ENCODE peak calls at places on chromosomes 4 and X, in five cellular contexts. S, K, W, B and A are unnamed samples.
A peak's percentile ranks its signal among the peaks of the same experiment; 100 is the strongest.

GRCh38 chr4:26916195-26916594 is 55.6 kb downstream of the STIM2 start:
- DNase-seq in W (no peak), K (no peak), S (no peak), B (no peak), A (no peak)

GRCh38 chr4:5708171-5708828 is at the start of gene EVC2:
- DNase-seq in S (peak; percentile 85), B (peak; percentile 42), K (peak; percentile 74), W (peak; percentile 96), A (no peak)

GRCh38 chr4:21242163-21242562 is 541.9 kb downstream of the PACRGL start:
- DNase-seq in K (no peak), W (no peak), B (no peak), S (no peak), A (no peak)

GRCh38 chr4:61992351-61992750 is 792.2 kb downstream of the ADGRL3 start:
- DNase-seq in S (no peak), K (no peak), W (no peak), B (no peak), A (no peak)

GRCh38 chr4:102620697-102621497 is 119.7 kb downstream of the NFKB1 start:
- DNase-seq in K (peak; percentile 51), W (no peak), S (no peak), B (no peak), A (peak; percentile 45)

GRCh38 chr4:80237992-80238391 is 28.5 kb upstream of the FGF5 start:
- DNase-seq in W (no peak), S (no peak), B (no peak), K (no peak), A (no peak)

GRCh38 chr4:184574861-184575260 is 74.4 kb downstream of the CASP3 start:
- DNase-seq in K (no peak), W (no peak), B (no peak), S (no peak), A (no peak)

GRCh38 chr4:157217708-157218107 is 2.8 kb upstream of the GRIA2 start:
- DNase-seq in S (no peak), K (no peak), W (no peak), B (no peak), A (no peak)

GRCh38 chr4:1080961-1081688 is 32.2 kb downstream of the RNF212 start:
- DNase-seq in B (no peak), K (no peak), S (no peak), W (peak; percentile 72), A (peak; percentile 36)

GRCh38 chr4:26356067-26356466 is 35.3 kb downstream of the RBPJ start:
- DNase-seq in K (no peak), W (no peak), B (no peak), S (no peak), A (no peak)

GRCh38 chr4:130124066-130124465 is 1028.1 kb downstream of the C4orf33 start:
- DNase-seq in B (no peak), K (no peak), W (no peak), S (no peak), A (no peak)

GRCh38 chr4:52861879-52862604 is at the start of gene RASL11B:
- DNase-seq in B (peak; percentile 96), K (peak; percentile 91), S (peak; percentile 92), W (peak; percentile 95), A (peak; percentile 47)
- TF ChIP-seq POLR2A in B (no peak), K (peak; percentile 75), S (peak; percentile 96), W (no peak), A (peak; percentile 71)

DNA sequence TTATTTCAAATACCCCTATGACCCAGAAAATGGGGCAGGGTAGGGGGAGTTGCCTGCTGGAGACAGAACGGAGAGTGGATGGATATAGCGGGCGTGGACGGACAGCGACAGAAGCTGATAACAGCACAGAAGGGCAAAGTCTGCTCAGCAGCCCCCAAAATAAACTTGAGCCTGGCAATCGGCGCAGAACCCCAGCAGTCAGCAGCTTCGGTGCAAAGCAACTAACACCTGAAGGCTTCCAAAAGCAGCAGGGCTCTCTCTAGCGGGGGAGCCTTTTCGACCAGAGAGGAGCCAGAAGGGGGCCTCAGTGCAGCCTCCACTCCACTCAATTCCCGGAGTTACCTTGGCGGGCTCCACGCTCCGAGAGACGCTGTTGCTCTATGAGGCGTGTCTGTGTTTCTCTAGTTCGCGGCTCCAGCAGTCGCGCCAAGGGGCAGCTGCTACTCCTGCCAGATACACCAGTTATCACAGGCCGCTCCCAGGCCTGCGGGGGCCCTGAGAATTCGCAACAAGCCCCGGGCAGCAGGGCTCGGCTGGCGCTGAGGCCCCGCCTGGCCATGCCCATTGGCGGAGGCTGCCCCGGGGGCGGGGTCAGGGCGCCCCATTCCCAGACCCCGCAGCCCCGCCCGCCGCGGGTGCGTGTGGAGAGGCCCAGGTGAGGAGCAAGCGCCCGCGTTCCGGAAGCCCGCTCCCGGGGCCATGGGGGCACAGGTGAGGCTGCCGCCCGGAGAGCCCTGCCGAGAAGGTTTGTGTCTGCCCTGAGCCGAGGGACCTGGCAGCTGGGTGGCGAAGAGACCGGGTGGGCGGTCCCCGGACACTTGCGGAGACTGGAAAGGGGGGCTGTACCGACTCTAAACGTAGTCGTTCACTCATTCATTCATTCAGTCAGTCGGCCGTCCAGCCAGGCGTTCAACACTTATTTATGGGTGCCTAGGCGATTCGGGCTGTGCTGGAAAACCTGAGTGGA is at the start of the genes CNGA1 and NIPAL1:
- DNase-seq in W (peak; percentile 93), K (peak; percentile 90), S (peak; percentile 86), B (peak; percentile 81), A (peak; percentile 29)
- TF ChIP-seq POLR2A in W (no peak), K (no peak), S (no peak), B (no peak), A (no peak)

GRCh38 chr4:55125087-55125721 is at the start of gene KDR:
- DNase-seq in K (peak; percentile 50), B (no peak), S (peak; percentile 76), W (peak; percentile 84), A (no peak)
- TF ChIP-seq POLR2A in K (no peak), B (no peak), S (peak; percentile 94), W (no peak), A (no peak)

GRCh38 chrX:107673401-107673800 is 45.1 kb downstream of the PRPS1 start:
- DNase-seq in B (no peak), W (no peak), S (no peak), K (no peak), A (no peak)

GRCh38 chrX:107673933-107674479 is 45.7 kb downstream of the PRPS1 start:
- DNase-seq in K (peak; percentile 79), B (no peak), S (peak; percentile 90), W (peak; percentile 97), A (no peak)

GRCh38 chrX:107675823-107676555 is 47.7 kb downstream of the PRPS1 start:
- DNase-seq in W (peak; percentile 85), B (no peak), K (no peak), S (no peak), A (no peak)

GRCh38 chrX:107675365-107675654 is 47.0 kb downstream of the PRPS1 start:
- DNase-seq in W (no peak), K (no peak), S (no peak), B (no peak), A (no peak)

GRCh38 chrX:107674480-107675364 is 46.4 kb downstream of the PRPS1 start:
- DNase-seq in B (no peak), K (peak; percentile 59), W (peak; percentile 97), S (peak; percentile 64), A (no peak)
- TF ChIP-seq POLR2A in B (no peak), K (no peak), W (no peak), S (peak; percentile 16), A (no peak)

GRCh38 chr4:88101165-88101564 is 57.3 kb downstream of the ABCG2 start:
- DNase-seq in S (no peak), B (no peak), W (no peak), K (no peak), A (no peak)
- TF ChIP-seq POLR2A in S (no peak), B (no peak), W (no peak), K (no peak), A (no peak)

GRCh38 chr4:113677333-113677732 is 84.2 kb downstream of the CAMK2D start:
- DNase-seq in B (no peak), W (no peak), S (no peak), K (no peak), A (no peak)

GRCh38 chr4:113674733-113675132 is 86.8 kb downstream of the CAMK2D start:
- DNase-seq in W (no peak), S (no peak), B (no peak), K (no peak), A (no peak)

GRCh38 chr4:113675731-113676707 is 85.5 kb downstream of the CAMK2D start:
- DNase-seq in B (no peak), K (no peak), W (no peak), S (no peak), A (no peak)

GRCh38 chr4:113673450-113673849 is 88.1 kb downstream of the CAMK2D start:
- DNase-seq in S (no peak), K (no peak), W (no peak), B (no peak), A (no peak)

GRCh38 chr4:113674251-113674650 is 87.3 kb downstream of the CAMK2D start:
- DNase-seq in W (no peak), K (no peak), B (no peak), S (no peak), A (no peak)
- TF ChIP-seq POLR2A in W (no peak), K (no peak), B (no peak), S (no peak), A (no peak)

DNA sequence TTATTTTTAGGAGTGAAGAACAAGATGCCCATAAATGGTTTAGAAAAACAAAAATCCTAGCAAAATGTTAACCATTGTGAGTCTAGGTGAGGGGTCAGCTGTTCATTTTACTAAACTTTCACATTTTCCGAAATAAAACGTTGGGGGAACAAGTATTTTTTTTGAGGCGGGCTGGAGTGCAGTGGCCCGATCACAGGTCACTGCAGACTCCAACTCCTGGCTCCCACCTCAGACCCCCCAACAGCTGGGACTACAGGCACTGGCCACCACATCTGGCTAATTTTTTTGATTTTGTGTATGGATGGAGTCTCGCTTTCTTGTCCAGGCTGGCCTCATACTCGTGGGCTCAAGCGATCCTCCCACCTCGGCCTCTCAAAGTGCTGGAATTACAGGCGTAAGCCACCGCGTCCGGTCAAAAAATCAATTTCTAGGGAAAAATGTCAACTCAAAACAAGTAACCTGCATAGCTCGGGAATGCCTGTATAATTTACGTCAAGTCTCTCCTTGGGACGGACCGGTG is 741 bp upstream of the TAF1 start:
- DNase-seq in W (no peak), K (no peak), B (no peak), S (no peak), A (no peak)
- TF ChIP-seq POLR2A in W (no peak), K (no peak), B (peak; percentile 81), S (no peak), A (no peak)

DNA sequence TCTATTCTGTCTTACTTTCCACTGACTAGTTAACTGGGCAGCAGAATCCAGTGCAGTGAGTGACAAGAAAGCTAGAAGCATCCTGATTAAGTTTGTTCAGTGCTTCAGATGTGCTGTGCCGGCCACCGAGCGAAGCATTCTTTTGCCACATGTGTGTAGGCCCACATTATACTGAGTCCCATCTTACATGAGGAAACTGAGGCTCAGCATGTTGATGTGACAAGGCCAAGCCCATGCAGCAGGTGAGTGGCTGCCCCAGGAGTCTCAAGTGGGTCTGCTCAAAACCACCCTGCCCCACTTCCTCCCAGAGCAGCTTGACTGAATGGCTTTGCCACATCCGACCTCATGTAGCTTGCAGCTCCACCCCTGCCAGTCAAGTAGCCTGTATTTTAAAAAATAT is 50.5 kb downstream of the RHOH start:
- DNase-seq in W (no peak), S (no peak), K (no peak), B (no peak), A (no peak)
- TF ChIP-seq POLR2A in W (peak; percentile 8), S (no peak), K (no peak), B (peak; percentile 64), A (no peak)

GRCh38 chr4:3472411-3473141 is 9.5 kb downstream of the DOK7 start:
- DNase-seq in S (peak; percentile 48), K (no peak), B (no peak), W (no peak), A (no peak)
- TF ChIP-seq POLR2A in S (no peak), K (no peak), B (no peak), W (no peak), A (no peak)